ENCODE peak calls at places on chromosomes 16 and 17, in ten cellular contexts. One of them, this sample, is unnamed.

GRCh38 chr17:57077000-57077399 is 8.0 kb upstream of the AKAP1 start:
- DNase-seq in spleen: no peak
- DNase-seq in lower lobe of right lung: no peak
- DNase-seq in BE2C: no peak
- DNase-seq in HCT116: no peak
- DNase-seq in GM12865: no peak
- DNase-seq in fibroblast of lung: no peak
- DNase-seq in neural crest cell: no peak
- DNase-seq in fibroblast of villous mesenchyme: no peak
- DNase-seq in tibial nerve: no peak
- DNase-seq in this sample: no peak

GRCh38 chr17:47850692-47851573 is at the start of gene SP6:
- DNase-seq in neural crest cell: peak
- DNase-seq in HCT116: peak
- DNase-seq in BE2C: peak
- DNase-seq in tibial nerve: no peak
- DNase-seq in GM12865: no peak
- DNase-seq in fibroblast of villous mesenchyme: peak
- DNase-seq in lower lobe of right lung: peak
- DNase-seq in fibroblast of lung: peak
- DNase-seq in spleen: peak
- DNase-seq in this sample: peak

GRCh38 chr17:185445-186138 is 4.1 kb upstream of the DOC2B start:
- DNase-seq in HCT116: no peak
- DNase-seq in neural crest cell: no peak
- DNase-seq in GM12865: peak
- DNase-seq in spleen: peak
- DNase-seq in tibial nerve: no peak
- DNase-seq in BE2C: no peak
- DNase-seq in lower lobe of right lung: no peak
- DNase-seq in fibroblast of villous mesenchyme: no peak
- DNase-seq in fibroblast of lung: no peak
- DNase-seq in this sample: no peak

GRCh38 chr17:73586153-73586906 is 57.9 kb downstream of the SDK2 start:
- DNase-seq in spleen: no peak
- DNase-seq in neural crest cell: no peak
- DNase-seq in fibroblast of lung: no peak
- DNase-seq in lower lobe of right lung: no peak
- DNase-seq in HCT116: no peak
- DNase-seq in GM12865: no peak
- DNase-seq in tibial nerve: no peak
- DNase-seq in fibroblast of villous mesenchyme: no peak
- DNase-seq in BE2C: peak
- DNase-seq in this sample: no peak

GRCh38 chr17:73552300-73553088 is 91.8 kb downstream of the SDK2 start:
- DNase-seq in fibroblast of lung: no peak
- DNase-seq in lower lobe of right lung: no peak
- DNase-seq in spleen: no peak
- DNase-seq in HCT116: no peak
- DNase-seq in neural crest cell: no peak
- DNase-seq in BE2C: no peak
- DNase-seq in fibroblast of villous mesenchyme: no peak
- DNase-seq in GM12865: no peak
- DNase-seq in tibial nerve: no peak
- DNase-seq in this sample: no peak

GRCh38 chr17:40432864-40433528 is 10.3 kb upstream of the IGFBP4 start:
- DNase-seq in neural crest cell: no peak
- DNase-seq in GM12865: no peak
- DNase-seq in tibial nerve: no peak
- DNase-seq in fibroblast of villous mesenchyme: peak
- DNase-seq in lower lobe of right lung: no peak
- DNase-seq in spleen: peak
- DNase-seq in HCT116: no peak
- DNase-seq in fibroblast of lung: peak
- DNase-seq in BE2C: peak
- DNase-seq in this sample: no peak

GRCh38 chr17:57902800-57903759 is 52.1 kb downstream of the CUEDC1 start:
- DNase-seq in tibial nerve: peak
- DNase-seq in fibroblast of villous mesenchyme: peak
- DNase-seq in BE2C: no peak
- DNase-seq in spleen: peak
- DNase-seq in neural crest cell: no peak
- DNase-seq in lower lobe of right lung: peak
- DNase-seq in fibroblast of lung: peak
- DNase-seq in GM12865: peak
- DNase-seq in HCT116: peak
- DNase-seq in this sample: peak

GRCh38 chr16:72985148-72985882 is 62.6 kb downstream of the ZFHX3 start:
- DNase-seq in GM12865: no peak
- DNase-seq in BE2C: no peak
- DNase-seq in fibroblast of lung: peak
- DNase-seq in HCT116: no peak
- DNase-seq in fibroblast of villous mesenchyme: peak
- DNase-seq in tibial nerve: peak
- DNase-seq in neural crest cell: no peak
- DNase-seq in lower lobe of right lung: no peak
- DNase-seq in spleen: no peak
- DNase-seq in this sample: no peak

GRCh38 chr16:229731-230281 is 557 bp upstream of the LUC7L start:
- DNase-seq in GM12865: no peak
- DNase-seq in spleen: no peak
- DNase-seq in fibroblast of lung: no peak
- DNase-seq in fibroblast of villous mesenchyme: no peak
- DNase-seq in HCT116: no peak
- DNase-seq in BE2C: no peak
- DNase-seq in tibial nerve: no peak
- DNase-seq in lower lobe of right lung: no peak
- DNase-seq in neural crest cell: no peak
- DNase-seq in this sample: no peak

GRCh38 chr16:228917-229730 is at the start of gene LUC7L:
- DNase-seq in GM12865: peak
- DNase-seq in neural crest cell: peak
- DNase-seq in fibroblast of villous mesenchyme: peak
- DNase-seq in fibroblast of lung: peak
- DNase-seq in spleen: peak
- DNase-seq in HCT116: peak
- DNase-seq in lower lobe of right lung: peak
- DNase-seq in BE2C: peak
- DNase-seq in tibial nerve: peak
- DNase-seq in this sample: peak

GRCh38 chr16:230949-231348 is 1.7 kb upstream of the LUC7L start:
- DNase-seq in lower lobe of right lung: no peak
- DNase-seq in fibroblast of villous mesenchyme: no peak
- DNase-seq in HCT116: no peak
- DNase-seq in spleen: peak
- DNase-seq in GM12865: no peak
- DNase-seq in neural crest cell: no peak
- DNase-seq in tibial nerve: no peak
- DNase-seq in BE2C: no peak
- DNase-seq in fibroblast of lung: no peak
- DNase-seq in this sample: no peak

GRCh38 chr16:239948-240277 is 5.3 kb downstream of the FAM234A start:
- DNase-seq in spleen: no peak
- DNase-seq in fibroblast of lung: no peak
- DNase-seq in HCT116: no peak
- DNase-seq in neural crest cell: no peak
- DNase-seq in lower lobe of right lung: no peak
- DNase-seq in tibial nerve: no peak
- DNase-seq in BE2C: no peak
- DNase-seq in fibroblast of villous mesenchyme: peak
- DNase-seq in GM12865: no peak
- DNase-seq in this sample: no peak

GRCh38 chr16:234468-235305 is at the start of gene FAM234A:
- DNase-seq in HCT116: peak
- DNase-seq in BE2C: peak
- DNase-seq in GM12865: peak
- DNase-seq in spleen: peak
- DNase-seq in lower lobe of right lung: peak
- DNase-seq in tibial nerve: peak
- DNase-seq in fibroblast of villous mesenchyme: peak
- DNase-seq in neural crest cell: peak
- DNase-seq in fibroblast of lung: peak
- DNase-seq in this sample: peak
- TF ChIP-seq CTCF in HCT116: peak
- TF ChIP-seq CTCF in BE2C: peak
- TF ChIP-seq CTCF in GM12865: peak
- TF ChIP-seq CTCF in spleen: no peak
- TF ChIP-seq CTCF in lower lobe of right lung: peak
- TF ChIP-seq CTCF in tibial nerve: peak
- TF ChIP-seq CTCF in fibroblast of villous mesenchyme: peak
- TF ChIP-seq CTCF in neural crest cell: peak
- TF ChIP-seq CTCF in fibroblast of lung: peak
- TF ChIP-seq CTCF in this sample: peak

DNA sequence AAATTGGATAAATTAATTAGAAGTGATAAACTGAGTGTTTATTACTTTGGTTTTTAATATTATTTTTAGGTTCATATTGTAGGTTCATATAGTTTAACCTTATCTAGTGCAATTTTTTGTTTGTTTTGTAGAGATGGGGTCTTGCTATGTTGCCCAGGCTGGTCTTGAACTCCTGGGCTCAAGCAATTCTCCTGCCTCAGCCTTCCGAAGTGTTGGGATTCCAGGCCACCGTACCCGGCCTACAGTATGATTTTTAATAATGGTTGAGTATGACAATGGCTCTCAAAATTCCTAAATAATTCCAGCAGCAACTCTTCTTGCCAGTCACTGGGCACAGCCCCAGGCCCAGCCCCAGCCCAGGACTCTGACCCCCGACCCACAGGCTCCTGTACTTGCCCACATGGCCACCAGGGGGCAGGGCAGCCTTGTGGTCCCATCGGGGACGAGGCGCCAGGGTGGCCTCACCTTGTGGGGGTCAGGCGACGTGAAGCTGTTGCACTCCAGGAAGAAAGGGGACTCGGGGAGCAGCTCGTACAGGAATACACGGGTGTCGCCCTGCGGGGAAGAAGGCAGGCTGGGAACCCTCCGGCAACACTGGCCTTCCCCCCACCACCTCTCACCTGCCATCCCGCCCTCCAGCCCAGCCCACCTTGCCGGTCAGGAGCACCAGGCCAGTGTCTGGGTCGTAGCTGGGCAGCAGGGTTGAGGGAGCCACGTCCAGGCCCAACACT is 7.9 kb upstream of the PAM16 start:
- DNase-seq in tibial nerve: peak
- DNase-seq in fibroblast of lung: no peak
- DNase-seq in GM12865: peak
- DNase-seq in spleen: peak
- DNase-seq in neural crest cell: peak
- DNase-seq in fibroblast of villous mesenchyme: peak
- DNase-seq in BE2C: peak
- DNase-seq in HCT116: no peak
- DNase-seq in lower lobe of right lung: peak
- DNase-seq in this sample: peak
- TF ChIP-seq CTCF in tibial nerve: peak
- TF ChIP-seq CTCF in fibroblast of lung: peak
- TF ChIP-seq CTCF in GM12865: peak
- TF ChIP-seq CTCF in spleen: peak
- TF ChIP-seq CTCF in neural crest cell: peak
- TF ChIP-seq CTCF in fibroblast of villous mesenchyme: peak
- TF ChIP-seq CTCF in BE2C: peak
- TF ChIP-seq CTCF in HCT116: peak
- TF ChIP-seq CTCF in lower lobe of right lung: peak
- TF ChIP-seq CTCF in this sample: peak

DNA sequence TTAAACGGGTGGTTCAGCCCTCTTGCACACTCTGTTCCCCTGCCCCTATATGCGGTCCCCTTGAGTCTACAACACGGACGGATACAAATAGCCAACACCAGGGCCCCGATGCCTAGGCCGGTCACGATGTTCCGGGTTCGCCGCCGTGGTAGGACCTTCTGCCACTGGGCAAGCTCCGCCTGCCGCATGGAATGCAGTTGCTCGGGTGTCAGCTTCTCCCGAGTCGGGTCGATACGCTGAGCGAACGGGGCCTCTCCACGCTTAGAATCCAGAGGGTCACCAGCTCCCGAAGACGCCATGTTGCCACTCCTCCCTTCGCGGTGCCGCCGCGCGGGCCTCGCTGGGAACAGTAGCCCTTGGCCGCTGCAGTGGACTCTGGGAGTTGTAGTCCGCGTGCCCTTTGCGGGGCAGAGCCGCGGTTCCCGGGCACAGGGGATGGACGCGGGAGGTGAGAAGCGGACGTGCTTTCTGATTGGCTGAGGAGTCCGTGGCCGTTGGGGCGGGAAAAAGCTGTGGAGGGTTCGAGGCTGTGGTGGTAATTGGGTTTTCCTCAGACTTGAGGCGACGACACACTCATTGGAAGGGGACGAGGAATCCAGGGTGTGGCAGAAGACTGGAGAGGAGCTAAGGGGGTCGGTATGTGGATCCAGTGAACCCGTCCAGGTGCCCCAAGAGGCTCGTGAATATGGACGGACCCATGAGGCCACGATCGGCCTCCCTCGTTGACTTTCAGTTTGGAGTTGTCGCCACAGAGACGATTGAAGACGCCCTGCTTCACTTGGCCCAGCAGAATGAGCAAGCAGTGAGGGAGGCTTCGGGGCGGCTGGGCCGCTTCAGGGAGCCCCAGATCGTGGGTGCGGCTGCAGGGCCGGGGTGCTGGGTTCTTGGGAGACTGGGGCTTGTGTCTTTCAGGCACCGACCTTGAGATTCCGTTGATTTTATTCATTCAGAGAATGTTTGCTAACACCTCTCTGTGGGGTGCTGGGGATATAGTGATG is at the start of the genes CNTD1 and COA3:
- DNase-seq in spleen: peak
- DNase-seq in BE2C: peak
- DNase-seq in HCT116: peak
- DNase-seq in lower lobe of right lung: peak
- DNase-seq in GM12865: peak
- DNase-seq in fibroblast of lung: peak
- DNase-seq in neural crest cell: peak
- DNase-seq in tibial nerve: peak
- DNase-seq in fibroblast of villous mesenchyme: peak
- DNase-seq in this sample: peak
- TF ChIP-seq CTCF in spleen: no peak
- TF ChIP-seq CTCF in BE2C: no peak
- TF ChIP-seq CTCF in HCT116: no peak
- TF ChIP-seq CTCF in lower lobe of right lung: no peak
- TF ChIP-seq CTCF in GM12865: no peak
- TF ChIP-seq CTCF in fibroblast of lung: no peak
- TF ChIP-seq CTCF in neural crest cell: peak
- TF ChIP-seq CTCF in tibial nerve: no peak
- TF ChIP-seq CTCF in fibroblast of villous mesenchyme: peak
- TF ChIP-seq CTCF in this sample: no peak

DNA sequence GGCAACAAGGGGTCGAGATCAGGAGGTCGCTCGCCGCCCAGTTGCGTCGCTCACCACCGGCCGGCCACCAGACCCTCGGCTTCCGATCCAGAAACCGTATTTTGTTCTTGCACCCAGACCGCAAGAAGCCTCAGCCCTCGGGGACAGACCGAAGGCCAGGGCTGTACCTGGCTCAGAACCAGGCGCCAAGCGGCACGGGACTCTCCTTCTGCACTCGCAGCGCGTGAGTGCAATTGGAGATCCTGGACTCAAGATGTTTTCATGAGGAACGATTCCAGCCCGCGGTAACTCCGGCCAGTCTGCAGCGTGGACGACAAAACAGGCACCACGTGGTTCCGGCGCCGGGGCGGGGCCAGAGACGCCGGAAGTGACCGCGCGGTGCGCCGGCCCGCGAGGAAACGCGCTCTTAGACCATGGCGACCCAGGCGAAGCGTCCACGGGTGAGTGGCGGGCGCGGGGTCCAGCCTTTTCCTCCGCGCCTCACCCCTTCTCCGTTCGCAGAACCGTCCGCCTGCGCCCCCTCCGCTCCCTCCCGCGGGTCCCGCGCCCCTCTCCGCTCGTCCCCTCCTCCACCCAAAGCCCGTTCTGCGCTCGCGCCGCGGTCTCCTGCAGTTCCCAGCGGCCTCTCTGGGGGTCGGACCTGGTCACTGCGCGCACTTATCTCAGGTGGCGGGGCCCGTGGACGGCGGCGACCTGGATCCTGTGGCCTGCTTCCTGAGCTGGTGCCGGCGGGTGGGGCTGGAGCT is at the start of gene SETD6:
- DNase-seq in neural crest cell: peak
- DNase-seq in GM12865: peak
- DNase-seq in HCT116: peak
- DNase-seq in spleen: peak
- DNase-seq in fibroblast of lung: peak
- DNase-seq in BE2C: peak
- DNase-seq in lower lobe of right lung: peak
- DNase-seq in fibroblast of villous mesenchyme: peak
- DNase-seq in tibial nerve: peak
- DNase-seq in this sample: peak
- TF ChIP-seq CTCF in neural crest cell: peak
- TF ChIP-seq CTCF in GM12865: no peak
- TF ChIP-seq CTCF in HCT116: no peak
- TF ChIP-seq CTCF in spleen: peak
- TF ChIP-seq CTCF in fibroblast of lung: peak
- TF ChIP-seq CTCF in BE2C: peak
- TF ChIP-seq CTCF in lower lobe of right lung: peak
- TF ChIP-seq CTCF in fibroblast of villous mesenchyme: peak
- TF ChIP-seq CTCF in tibial nerve: no peak
- TF ChIP-seq CTCF in this sample: no peak